ENCODE peak calls at places on chromosome 17, in five cellular contexts. K is HepG2, Q is GM12878, H is H1, Y is K562. D is an unnamed sample.

GRCh38 chr17:61209524-61209923 is 190.1 kb upstream of the TBX2 start:
- DNase-seq in K (no peak), Q (no peak), H (no peak), Y (no peak), D (no peak)

GRCh38 chr17:44610331-44610730 is 45.9 kb upstream of the MEIOC start:
- DNase-seq in K (no peak), Q (no peak), H (no peak), Y (no peak), D (no peak)

GRCh38 chr17:77011173-77012011 is 129.4 kb upstream of the SEC14L1 start:
- DNase-seq in K (peak), Q (no peak), H (no peak), Y (no peak), D (peak)

GRCh38 chr17:63631626-63632025 is 9.4 kb downstream of the MAP3K3 start:
- DNase-seq in K (no peak), Q (no peak), H (no peak), Y (no peak), D (no peak)

GRCh38 chr17:48603959-48604769 is 622 bp downstream of the HOXB6 start:
- DNase-seq in K (no peak), Q (no peak), H (no peak), Y (peak), D (no peak)

GRCh38 chr17:58447039-58447975 is 30.0 kb upstream of the RNF43 start:
- DNase-seq in K (peak), Q (peak), H (peak), Y (peak), D (peak)

GRCh38 chr17:81381632-81382577 is 13.4 kb upstream of the BAHCC1 start:
- DNase-seq in K (no peak), Q (no peak), H (no peak), Y (no peak), D (peak)

GRCh38 chr17:47907932-47908562 is 12.0 kb downstream of the SP2 start:
- DNase-seq in K (no peak), Q (no peak), H (no peak), Y (no peak), D (no peak)

GRCh38 chr17:6374761-6375312 is 60.1 kb downstream of the AIPL1 start:
- DNase-seq in K (no peak), Q (no peak), H (no peak), Y (no peak), D (peak)

GRCh38 chr17:17650959-17651358 is 30.3 kb upstream of the RAI1 start:
- DNase-seq in K (no peak), Q (no peak), H (no peak), Y (no peak), D (no peak)

GRCh38 chr17:67666028-67666427 is 51.7 kb upstream of the NOL11 start:
- DNase-seq in K (no peak), Q (no peak), H (no peak), Y (no peak), D (no peak)

GRCh38 chr17:2880050-2880449 is 83.8 kb downstream of the RAP1GAP2 start:
- DNase-seq in K (no peak), Q (no peak), H (no peak), Y (no peak), D (no peak)

GRCh38 chr17:82690786-82691489 is 7.6 kb downstream of the RAB40B start:
- DNase-seq in K (no peak), Q (no peak), H (no peak), Y (no peak), D (no peak)

GRCh38 chr17:64382184-64382583 is 8.5 kb downstream of the PECAM1 start:
- DNase-seq in K (no peak), Q (no peak), H (no peak), Y (no peak), D (no peak)

GRCh38 chr17:19928299-19928698 is 49.3 kb downstream of the AKAP10 start:
- DNase-seq in K (no peak), Q (no peak), H (no peak), Y (no peak), D (no peak)

GRCh38 chr17:68801564-68801963 is 153.6 kb downstream of the ABCA8 start:
- DNase-seq in K (no peak), Q (no peak), H (no peak), Y (no peak), D (no peak)

GRCh38 chr17:13002761-13003453 is 14.9 kb downstream of the ELAC2 start:
- DNase-seq in K (peak), Q (no peak), H (peak), Y (peak), D (peak)

GRCh38 chr17:10041287-10041612 is 136.2 kb upstream of the RCVRN start:
- DNase-seq in K (peak), Q (no peak), H (no peak), Y (no peak), D (no peak)

GRCh38 chr17:3474212-3474611 is 1.6 kb upstream of the ASPA start:
- DNase-seq in K (peak), Q (no peak), H (no peak), Y (no peak), D (no peak)

GRCh38 chr17:41340934-41341861 is 9.4 kb downstream of the KRT33A start:
- DNase-seq in K (no peak), Q (peak), H (no peak), Y (no peak), D (no peak)

GRCh38 chr17:4974064-4974670 is 6.5 kb upstream of the SPAG7 start:
- DNase-seq in K (no peak), Q (no peak), H (no peak), Y (no peak), D (no peak)

GRCh38 chr17:75346906-75347305 is 57.7 kb upstream of the SLC25A19 start:
- DNase-seq in K (no peak), Q (no peak), H (no peak), Y (peak), D (no peak)

GRCh38 chr17:62626719-62627218 is 701 bp upstream of the MRC2 start:
- DNase-seq in K (peak), Q (no peak), H (no peak), Y (no peak), D (peak)

GRCh38 chr17:78196712-78197111 is 9.6 kb downstream of the AFMID start:
- DNase-seq in K (no peak), Q (no peak), H (no peak), Y (no peak), D (no peak)

GRCh38 chr17:78202666-78203065 is 11.4 kb upstream of the BIRC5 start:
- DNase-seq in K (no peak), Q (no peak), H (no peak), Y (no peak), D (no peak)

GRCh38 chr17:78204387-78205123 is 9.5 kb upstream of the BIRC5 start:
- DNase-seq in K (no peak), Q (no peak), H (no peak), Y (no peak), D (no peak)

GRCh38 chr17:78197147-78197830 is 10.1 kb downstream of the AFMID start:
- DNase-seq in K (no peak), Q (no peak), H (no peak), Y (no peak), D (no peak)

GRCh38 chr17:78200451-78200850 is 13.3 kb downstream of the AFMID start:
- DNase-seq in K (no peak), Q (no peak), H (no peak), Y (no peak), D (no peak)
- TF ChIP-seq ATF2 in K (no peak), Q (no peak), H (no peak), Y (no peak), D (no peak)

GRCh38 chr17:7767425-7768021 is 50.0 kb downstream of the DNAH2 start:
- DNase-seq in K (no peak), Q (no peak), H (no peak), Y (no peak), D (no peak)
- TF ChIP-seq ATF2 in K (no peak), Q (no peak), H (no peak), Y (no peak), D (no peak)

DNA sequence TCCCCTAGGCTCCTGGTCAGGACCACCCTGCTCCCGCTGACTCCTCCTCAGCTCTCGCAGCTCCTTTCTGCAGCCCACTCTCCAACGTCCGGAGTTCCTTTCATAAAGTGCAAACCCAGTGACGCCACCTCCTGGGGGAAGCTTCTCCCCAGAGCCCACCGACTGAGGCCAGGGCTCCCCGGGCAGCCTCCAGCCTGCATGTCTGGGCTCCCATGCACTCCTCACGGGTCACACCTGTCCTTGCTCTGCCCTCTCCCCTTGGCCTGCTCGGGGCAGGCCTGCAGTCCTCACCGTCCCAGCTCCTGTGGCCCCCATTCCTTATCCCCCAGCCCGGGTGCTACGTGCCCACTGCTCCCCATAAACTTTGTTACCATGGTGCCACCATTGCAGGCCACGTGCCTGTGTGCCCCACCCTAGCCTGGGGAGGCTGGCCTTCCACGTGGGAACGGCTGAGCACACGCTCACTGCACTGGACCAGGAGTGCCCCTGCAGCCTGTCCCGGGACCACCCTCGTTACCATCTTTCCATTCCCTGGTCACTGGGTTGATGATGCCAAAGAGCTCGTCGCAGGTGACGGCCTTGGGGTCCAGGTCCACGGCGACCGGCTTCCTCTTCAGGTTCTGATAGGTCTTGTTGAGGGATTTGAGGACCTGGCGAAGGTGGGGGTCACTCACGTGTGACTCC is 84.9 kb downstream of the DNAH17 start:
- DNase-seq in K (no peak), Q (no peak), H (no peak), Y (no peak), D (no peak)
- TF ChIP-seq ATF2 in K (no peak), Q (no peak), H (no peak), Y (no peak), D (no peak)

DNA sequence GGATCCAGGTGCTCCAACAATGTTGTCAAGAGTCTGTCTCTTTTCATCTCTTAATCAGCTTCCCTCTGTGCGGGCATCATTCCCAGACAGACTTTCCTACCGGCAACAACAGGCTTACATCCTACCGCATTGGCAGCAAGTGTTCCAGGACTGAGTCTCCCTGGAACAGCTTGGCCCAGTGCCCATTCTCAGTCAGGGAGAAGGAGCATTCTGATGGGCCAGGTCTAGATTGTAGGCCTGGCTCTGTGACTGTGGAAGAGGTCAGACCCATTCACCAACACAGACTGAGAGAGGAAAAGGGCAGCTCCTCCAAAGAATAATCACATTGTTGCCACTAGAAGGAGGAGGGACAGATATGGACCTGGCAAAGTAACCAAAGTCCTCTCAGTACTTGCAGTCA is 68.1 kb upstream of the TMEM132E start:
- DNase-seq in K (no peak), Q (no peak), H (no peak), Y (no peak), D (no peak)
- TF ChIP-seq ATF2 in K (no peak), Q (no peak), H (no peak), Y (no peak), D (no peak)

DNA sequence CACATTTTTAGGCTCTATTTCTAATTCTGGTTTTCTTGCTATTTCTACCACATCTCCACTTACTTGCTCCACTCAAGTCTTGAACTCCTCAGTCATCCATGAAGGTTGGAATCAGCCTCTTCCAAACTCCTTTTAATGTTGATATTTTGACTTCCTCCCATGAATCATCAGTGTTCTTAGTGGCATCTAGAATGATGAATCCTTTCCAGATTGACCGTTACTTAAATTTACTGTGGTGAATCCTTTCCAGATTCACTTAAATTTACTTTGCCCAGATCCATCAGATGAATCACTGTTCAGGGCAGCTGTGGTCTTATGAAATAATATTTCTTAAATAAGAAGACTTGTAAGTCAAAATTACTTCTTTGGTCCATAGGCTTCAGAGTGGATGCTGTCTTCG is 32.4 kb downstream of the CLTC start:
- DNase-seq in K (no peak), Q (no peak), H (no peak), Y (no peak), D (no peak)
- TF ChIP-seq ATF2 in K (no peak), Q (no peak), H (no peak), Y (no peak), D (no peak)

GRCh38 chr17:78127888-78128615 is 503 bp downstream of the TMC6 start:
- DNase-seq in K (peak), Q (no peak), H (no peak), Y (peak), D (peak)

GRCh38 chr17:78126895-78127239 is 1.7 kb downstream of the TMC6 start:
- DNase-seq in K (no peak), Q (no peak), H (no peak), Y (peak), D (no peak)

GRCh38 chr17:78128616-78129384 is at the start of gene TMC6:
- DNase-seq in K (peak), Q (no peak), H (no peak), Y (peak), D (peak)

GRCh38 chr17:78125976-78126894 is 2.3 kb downstream of the TMC6 start:
- DNase-seq in K (no peak), Q (no peak), H (no peak), Y (peak), D (no peak)

DNA sequence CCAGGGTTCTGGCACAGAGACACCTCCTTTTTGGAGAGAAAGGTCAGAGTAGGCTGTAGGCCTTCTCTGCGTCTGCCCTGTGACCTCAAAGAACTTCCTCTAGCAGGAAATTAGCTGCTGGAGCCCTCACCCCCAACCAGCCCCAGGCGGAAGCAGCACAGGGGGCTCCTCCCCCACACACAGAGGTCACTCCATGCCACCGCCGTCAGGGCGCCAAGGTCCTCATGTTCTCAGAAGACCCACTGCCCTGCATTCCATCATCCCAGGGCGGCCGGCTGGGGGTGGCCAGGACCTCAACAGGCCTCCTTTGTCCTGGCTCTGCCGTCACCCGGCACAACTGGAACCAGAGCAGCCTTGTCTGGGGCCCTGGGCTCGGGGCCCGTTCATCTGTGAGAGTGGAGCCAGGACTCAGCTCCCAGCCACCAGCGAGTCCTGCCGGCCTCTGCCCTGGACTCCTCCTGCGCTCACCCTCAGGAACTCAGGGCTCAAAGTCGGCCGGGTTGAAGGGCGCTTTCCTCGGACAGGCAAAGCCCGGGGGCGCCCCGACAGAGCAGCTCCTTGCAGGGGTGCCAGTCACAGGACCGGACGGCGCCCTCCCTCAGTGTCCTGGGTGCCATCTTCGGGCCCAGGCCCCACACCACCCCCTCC is 1.2 kb downstream of the TMC6 start:
- DNase-seq in K (peak), Q (no peak), H (no peak), Y (peak), D (no peak)
- TF ChIP-seq ATF2 in K (peak), Q (no peak), H (no peak), Y (no peak), D (no peak)

DNA sequence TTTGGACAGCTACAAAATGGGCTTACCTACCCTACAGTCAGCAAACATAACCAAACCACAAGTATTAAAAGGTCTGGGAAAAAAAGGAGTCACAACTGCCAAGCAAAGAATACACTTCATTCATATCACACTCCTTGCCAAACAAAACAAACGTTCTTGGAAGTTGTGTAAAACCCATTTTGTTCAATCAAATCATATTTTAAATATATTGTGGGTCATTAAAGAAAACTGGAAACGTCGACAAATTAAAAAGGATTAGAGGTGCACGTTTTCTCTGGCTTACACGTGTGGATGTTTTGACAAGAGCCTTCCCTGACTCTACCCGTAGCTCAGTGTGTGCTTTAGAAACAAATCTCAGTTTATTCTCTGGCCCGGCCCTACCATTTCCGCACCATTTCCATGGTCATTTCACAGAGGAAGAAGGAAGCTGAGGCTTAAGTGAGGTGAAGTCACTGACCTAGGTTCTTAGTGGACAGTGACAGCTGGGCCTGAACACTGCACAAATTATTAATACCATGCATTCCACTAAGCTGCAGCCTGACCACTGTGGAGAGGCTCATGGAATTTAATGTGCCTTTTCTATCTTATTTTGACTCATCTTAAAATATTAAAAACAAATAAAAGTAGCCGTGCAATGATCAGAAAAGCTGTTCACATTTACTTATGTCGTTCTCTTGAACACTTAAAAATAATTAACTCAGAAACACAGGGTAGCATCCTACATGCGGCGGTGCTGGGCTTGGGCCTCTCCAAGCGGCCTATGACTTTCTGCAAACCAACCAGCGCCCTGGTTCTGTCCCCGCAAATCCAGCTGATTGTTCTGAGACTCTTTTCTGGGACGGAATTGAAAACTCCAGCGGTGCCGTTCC is 961 bp downstream of the CEP112 start:
- DNase-seq in K (peak), Q (no peak), H (no peak), Y (no peak), D (no peak)
- TF ChIP-seq ATF2 in K (no peak), Q (no peak), H (no peak), Y (no peak), D (no peak)

GRCh38 chr17:78401246-78401645 is 22.8 kb downstream of the PGS1 start:
- DNase-seq in K (no peak), Q (no peak), H (no peak), Y (no peak), D (no peak)
- TF ChIP-seq ATF2 in K (no peak), Q (no peak), H (no peak), Y (no peak), D (no peak)

DNA sequence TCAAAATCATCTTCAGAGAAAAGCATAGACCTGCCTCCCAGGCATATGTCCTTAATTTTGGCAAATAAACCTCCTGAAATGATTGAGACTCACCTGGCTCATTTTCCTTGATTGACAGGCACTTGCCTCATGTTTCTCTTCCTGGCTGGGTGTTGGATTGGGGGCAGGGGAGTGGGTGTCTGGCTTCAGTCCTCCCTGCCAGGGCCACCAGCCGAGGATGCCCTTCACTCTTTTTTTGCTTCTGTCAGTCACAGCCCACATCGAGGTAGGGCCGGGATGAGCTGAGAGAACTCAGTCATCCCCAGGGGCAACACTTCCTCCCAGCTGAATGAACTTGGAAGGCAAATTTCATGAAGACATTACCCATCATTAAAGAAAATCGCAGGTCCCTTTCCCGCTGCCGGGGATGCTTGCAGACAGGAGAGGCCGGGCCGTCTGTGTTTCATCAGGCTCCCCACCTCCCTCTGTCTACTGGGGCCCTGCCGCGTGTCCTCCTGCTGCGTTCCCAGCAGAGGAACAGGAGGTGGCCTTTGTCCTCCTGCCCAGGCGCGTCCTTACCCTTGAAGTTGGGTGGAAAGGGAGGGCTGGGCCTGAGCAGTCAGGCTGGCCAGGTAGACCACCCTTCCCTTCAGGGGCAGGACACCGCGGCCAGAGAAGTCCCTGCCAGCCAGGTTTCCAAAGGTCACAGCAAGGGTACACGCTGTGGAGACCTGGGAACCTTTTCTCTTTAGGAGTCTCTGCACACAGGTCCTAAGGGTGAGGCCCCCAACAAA is 11.2 kb upstream of the DNAH17 start:
- DNase-seq in K (peak), Q (no peak), H (no peak), Y (no peak), D (no peak)
- TF ChIP-seq ATF2 in K (no peak), Q (no peak), H (no peak), Y (no peak), D (no peak)